ENCODE peak calls at places on chromosomes 12 and 14, in four cellular contexts. V is H1, K is GM12878, B is HepG2. O is an unnamed sample.

GRCh38 chr12:53232641-53233538 is 881 bp upstream of the RARG start:
- DNase-seq in B (no peak), K (no peak), V (no peak), O (peak)

GRCh38 chr14:24695265-24696241 is 61.6 kb upstream of the GZMB start:
- DNase-seq in V (no peak), K (peak), B (no peak), O (no peak)

GRCh38 chr14:99035268-99035667 is 236.7 kb downstream of the BCL11B start:
- DNase-seq in V (no peak), K (no peak), B (no peak), O (no peak)

GRCh38 chr12:132505105-132505851 is 15.3 kb downstream of the FBRSL1 start:
- DNase-seq in V (no peak), B (no peak), K (no peak), O (no peak)

GRCh38 chr14:95895720-95896119 is 19.1 kb downstream of the TUNAR start:
- DNase-seq in V (peak), B (peak), K (no peak), O (peak)

GRCh38 chr14:104826197-104826857 is 25.4 kb downstream of the ZBTB42 start:
- DNase-seq in B (peak), V (no peak), K (no peak), O (peak)

GRCh38 chr14:75440733-75441474 is 13.1 kb downstream of the JDP2 start:
- DNase-seq in K (no peak), B (no peak), V (no peak), O (no peak)

GRCh38 chr14:86055512-86055911 is 525.6 kb downstream of the FLRT2 start:
- DNase-seq in V (no peak), K (no peak), B (no peak), O (no peak)

GRCh38 chr12:39483042-39483441 is 40.1 kb upstream of the KIF21A start:
- DNase-seq in V (no peak), K (no peak), B (no peak), O (no peak)

GRCh38 chr12:12533238-12533829 is 29.3 kb downstream of the DUSP16 start:
- DNase-seq in B (peak), V (no peak), K (no peak), O (peak)

GRCh38 chr12:96146747-96147146 is 47.4 kb upstream of the ELK3 start:
- DNase-seq in K (no peak), B (no peak), V (no peak), O (no peak)

GRCh38 chr14:92456215-92457017 is 57.2 kb upstream of the RIN3 start:
- DNase-seq in K (no peak), B (peak), V (peak), O (peak)

GRCh38 chr12:131105736-131106356 is 152.1 kb downstream of the ADGRD1 start:
- DNase-seq in B (no peak), V (no peak), K (no peak), O (no peak)

GRCh38 chr14:104238424-104239184 is 100.2 kb downstream of the KIF26A start:
- DNase-seq in K (no peak), V (no peak), B (no peak), O (no peak)

GRCh38 chr12:180445-180844 is 33.5 kb downstream of the SLC6A12 start:
- DNase-seq in K (peak), B (no peak), V (no peak), O (peak)

GRCh38 chr14:92726135-92726932 is 22.1 kb downstream of the LGMN start:
- DNase-seq in V (no peak), B (no peak), K (no peak), O (peak)

GRCh38 chr14:80629606-80630005 is 311.9 kb downstream of the CEP128 start:
- DNase-seq in B (no peak), K (no peak), V (no peak), O (no peak)

GRCh38 chr12:32400114-32400672 is 835 bp downstream of the FGD4 start:
- DNase-seq in B (no peak), K (no peak), V (peak), O (peak)

GRCh38 chr12:107875772-107876171 is 101.3 kb downstream of the ASCL4 start:
- DNase-seq in K (no peak), V (no peak), B (no peak), O (no peak)

GRCh38 chr12:132191715-132192553 is 47.7 kb downstream of the NOC4L start:
- DNase-seq in B (no peak), K (no peak), V (no peak), O (no peak)

GRCh38 chr14:55374771-55375170 is 36.9 kb downstream of the ATG14 start:
- DNase-seq in K (no peak), B (no peak), V (no peak), O (no peak)

GRCh38 chr14:55372423-55372822 is 39.2 kb downstream of the ATG14 start:
- DNase-seq in V (no peak), B (no peak), K (no peak), O (no peak)

GRCh38 chr14:55377236-55377635 is 34.4 kb downstream of the ATG14 start:
- DNase-seq in B (no peak), K (no peak), V (no peak), O (no peak)

GRCh38 chr14:55370883-55371455 is 40.7 kb downstream of the ATG14 start:
- DNase-seq in K (no peak), V (no peak), B (no peak), O (peak)

DNA sequence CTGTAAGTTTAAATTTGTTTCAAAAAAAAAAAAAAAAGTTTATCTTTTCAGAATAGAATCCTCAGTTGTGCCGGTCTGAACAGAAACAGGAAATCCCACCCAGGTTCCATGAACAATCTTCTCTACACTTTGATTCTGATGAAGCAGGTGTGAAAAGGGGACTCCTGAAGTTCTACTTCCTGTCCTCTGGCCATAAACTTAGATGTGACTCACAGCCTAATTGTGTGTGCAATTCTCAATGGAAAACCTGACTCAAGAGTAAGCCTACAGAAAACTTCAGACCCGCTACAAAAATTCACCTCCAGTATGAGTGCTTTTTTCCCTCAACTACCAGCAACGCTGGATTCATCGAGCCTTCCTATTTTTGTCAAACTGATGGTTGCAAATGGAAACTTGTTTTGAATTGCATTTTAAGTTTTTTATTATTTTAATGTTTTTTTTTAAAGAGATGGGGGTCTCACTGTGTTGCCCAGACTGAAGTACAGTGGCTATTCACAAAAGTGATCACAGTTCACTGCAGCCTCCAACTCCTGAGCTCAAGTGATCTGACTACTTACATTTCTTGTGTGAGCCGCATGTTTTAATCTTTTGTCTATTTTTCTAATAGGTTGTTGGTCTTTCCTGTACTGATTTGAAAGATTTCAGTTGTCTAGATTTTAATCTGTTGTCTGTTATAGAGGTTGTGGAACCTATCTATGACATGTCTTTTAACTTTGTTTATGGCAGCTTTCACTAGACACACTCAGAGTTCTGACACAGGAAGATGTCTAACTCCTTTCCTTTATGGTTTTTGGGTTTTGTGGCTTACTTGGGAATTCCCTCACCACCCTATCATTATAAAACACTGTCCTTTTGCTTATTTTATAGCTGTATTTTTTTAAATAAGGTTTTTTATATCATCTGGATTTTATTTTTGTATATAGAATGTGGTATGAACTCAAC is 37.6 kb downstream of the ATG14 start:
- DNase-seq in K (peak), V (no peak), B (no peak), O (no peak)
- TF ChIP-seq HDAC6 in K (no peak), V (no peak), B (no peak), O (no peak)

GRCh38 chr12:27952510-27952909 is 20.0 kb downstream of the PTHLH start:
- DNase-seq in B (no peak), V (no peak), K (no peak), O (no peak)
- TF ChIP-seq HDAC6 in B (no peak), V (no peak), K (no peak), O (no peak)

DNA sequence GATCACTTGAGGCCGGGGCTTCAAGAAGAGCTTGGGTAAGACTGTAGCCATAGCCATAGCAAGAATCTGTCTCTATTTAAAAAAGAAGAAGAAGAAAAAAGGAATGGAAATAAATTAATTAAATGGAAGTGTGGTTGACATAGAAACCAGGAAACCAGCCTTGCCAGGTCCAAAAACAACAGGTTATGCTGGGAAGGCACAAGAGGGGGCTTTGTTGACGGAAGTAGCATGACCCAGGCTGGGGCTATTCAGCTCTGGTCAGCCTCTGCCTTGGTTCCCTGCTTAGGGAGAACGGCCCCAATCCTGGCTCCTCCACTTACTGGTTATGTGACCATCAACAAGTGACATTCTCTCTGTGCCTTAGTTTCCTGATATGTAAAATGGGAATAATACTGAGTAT is 14.4 kb upstream of the GPR68 start:
- DNase-seq in V (no peak), K (no peak), B (no peak), O (no peak)
- TF ChIP-seq HDAC6 in V (no peak), K (no peak), B (no peak), O (no peak)

GRCh38 chr12:121858662-121859572 is at the start of gene HPD:
- DNase-seq in B (peak), V (no peak), K (no peak), O (no peak)

GRCh38 chr12:121858318-121858661 is 369 bp downstream of the HPD start:
- DNase-seq in K (no peak), B (no peak), V (no peak), O (no peak)

GRCh38 chr12:121860257-121860656 is 1.6 kb upstream of the HPD start:
- DNase-seq in K (no peak), V (no peak), B (peak), O (no peak)

GRCh38 chr12:121861549-121862254 is 3.0 kb upstream of the HPD start:
- DNase-seq in B (peak), V (no peak), K (no peak), O (no peak)

GRCh38 chr12:121857322-121858246 is 1.1 kb downstream of the HPD start:
- DNase-seq in K (no peak), B (peak), V (no peak), O (no peak)
- TF ChIP-seq HDAC6 in K (no peak), B (no peak), V (no peak), O (no peak)

GRCh38 chr14:103139371-103140016 is 16.2 kb downstream of the TNFAIP2 start:
- DNase-seq in V (no peak), B (no peak), K (no peak), O (no peak)

GRCh38 chr14:103142031-103142430 is 18.8 kb downstream of the TNFAIP2 start:
- DNase-seq in B (no peak), K (no peak), V (no peak), O (peak)

GRCh38 chr14:103141117-103141796 is 18.0 kb downstream of the TNFAIP2 start:
- DNase-seq in K (no peak), V (peak), B (peak), O (peak)

GRCh38 chr14:103138483-103139370 is 15.5 kb downstream of the TNFAIP2 start:
- DNase-seq in B (no peak), V (no peak), K (no peak), O (no peak)

GRCh38 chr14:103140316-103141109 is 17.3 kb downstream of the TNFAIP2 start:
- DNase-seq in V (no peak), B (peak), K (peak), O (peak)
- TF ChIP-seq HDAC6 in V (no peak), B (no peak), K (no peak), O (no peak)

GRCh38 chr12:93483151-93483807 is 16.0 kb downstream of the MRPL42 start:
- DNase-seq in B (no peak), V (no peak), K (no peak), O (no peak)

GRCh38 chr12:93482721-93483120 is 15.4 kb downstream of the MRPL42 start:
- DNase-seq in V (no peak), B (no peak), K (no peak), O (no peak)

DNA sequence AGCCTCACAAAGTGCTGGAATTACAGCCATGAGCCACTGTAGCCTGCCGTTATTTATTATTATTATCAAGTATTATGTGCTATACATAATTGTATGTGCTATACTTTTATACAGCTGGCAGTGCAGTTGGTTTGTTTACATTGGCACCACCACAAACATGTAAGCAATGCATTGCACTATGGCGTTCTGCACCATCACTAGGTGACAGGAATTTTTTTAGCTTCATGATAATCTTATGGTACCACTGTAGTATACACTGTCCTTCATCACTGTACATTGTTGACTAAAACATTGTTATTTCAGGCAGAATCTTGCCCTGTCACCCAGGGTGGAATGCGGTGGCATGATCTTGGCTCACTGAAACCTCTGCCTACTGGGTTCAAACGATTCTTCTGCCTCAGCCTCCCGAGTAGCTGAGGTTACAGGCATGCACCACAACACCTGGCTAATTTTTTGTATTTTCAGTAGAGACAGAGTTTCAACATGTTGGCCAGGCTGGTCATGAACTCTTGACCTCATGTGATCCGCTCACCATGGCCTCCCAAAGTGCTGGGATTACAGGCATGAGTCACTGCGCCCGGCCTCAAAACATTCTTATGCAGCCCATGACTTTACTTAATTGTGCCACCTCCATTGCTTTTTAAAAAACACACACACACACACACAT is 17.1 kb downstream of the MRPL42 start:
- DNase-seq in B (no peak), V (no peak), K (no peak), O (no peak)
- TF ChIP-seq HDAC6 in B (no peak), V (no peak), K (no peak), O (no peak)

GRCh38 chr14:68797180-68797670 is 4.4 kb upstream of the ZFP36L1 start:
- DNase-seq in K (no peak), B (no peak), V (peak), O (peak)
- TF ChIP-seq HDAC6 in K (no peak), B (no peak), V (no peak), O (no peak)

GRCh38 chr12:28539691-28540323 is 349.6 kb downstream of the CCDC91 start:
- DNase-seq in V (no peak), K (no peak), B (no peak), O (no peak)
- TF ChIP-seq HDAC6 in V (no peak), K (no peak), B (no peak), O (no peak)